ENCODE peak calls at places on chromosomes 5 and 9, in six cellular contexts. R, F, G, H, S and L are unnamed samples.

GRCh38 chr5:92944903-92945629 is 636.0 kb downstream of the NR2F1-AS1 start:
- DNase-seq in R (peak), G (peak), H (no peak), F (no peak), S (no peak), L (no peak)

GRCh38 chr9:131122158-131122557 is 3.2 kb upstream of the NUP214 start:
- DNase-seq in R (no peak), S (no peak), H (no peak), F (no peak), G (no peak), L (no peak)

GRCh38 chr9:72978724-72979123 is 25.9 kb upstream of the ALDH1A1 start:
- DNase-seq in G (peak), S (no peak), H (no peak), F (no peak), R (no peak), L (no peak)

GRCh38 chr5:179223961-179224360 is 121.3 kb downstream of the ADAMTS2 start:
- DNase-seq in S (no peak), F (no peak), H (no peak), R (no peak), G (no peak), L (no peak)

GRCh38 chr9:127651697-127652610 is 39.9 kb downstream of the STXBP1 start:
- DNase-seq in S (no peak), F (no peak), H (no peak), R (no peak), G (no peak), L (no peak)

GRCh38 chr9:137192859-137193258 is 4.4 kb downstream of the SSNA1 start:
- DNase-seq in H (no peak), R (no peak), S (no peak), F (no peak), G (no peak), L (no peak)

GRCh38 chr5:9562101-9562500 is 16.2 kb upstream of the SEMA5A start:
- DNase-seq in R (peak), H (no peak), G (peak), F (no peak), S (no peak), L (no peak)

GRCh38 chr5:58044166-58044565 is 415.7 kb downstream of the PLK2 start:
- DNase-seq in G (no peak), H (no peak), R (no peak), S (no peak), F (no peak), L (no peak)

GRCh38 chr5:59357421-59357977 is 536.0 kb downstream of the PDE4D start:
- DNase-seq in R (no peak), S (no peak), G (peak), H (no peak), F (no peak), L (no peak)

GRCh38 chr9:137784046-137784445 is 93.5 kb upstream of the CACNA1B start:
- DNase-seq in S (no peak), G (no peak), F (no peak), R (no peak), H (no peak), L (no peak)

GRCh38 chr9:28688172-28688571 is 1114.9 kb upstream of the C9orf72 start:
- DNase-seq in R (no peak), H (no peak), G (no peak), S (no peak), F (no peak), L (no peak)

GRCh38 chr9:129628709-129629108 is 2.7 kb downstream of the NTMT1 start:
- DNase-seq in H (no peak), S (no peak), R (no peak), F (no peak), G (no peak), L (no peak)

GRCh38 chr5:111463304-111463703 is 49.0 kb downstream of the STARD4 start:
- DNase-seq in R (no peak), F (no peak), H (no peak), S (no peak), G (no peak), L (no peak)

GRCh38 chr9:78441822-78442431 is 145.0 kb downstream of the PSAT1 start:
- DNase-seq in H (no peak), R (no peak), F (no peak), S (no peak), G (no peak), L (no peak)

GRCh38 chr9:79817469-79818004 is 245.8 kb downstream of the TLE4 start:
- DNase-seq in R (peak), F (no peak), H (no peak), G (peak), S (peak), L (no peak)

GRCh38 chr5:54301215-54301614 is 9.2 kb downstream of the ARL15 start:
- DNase-seq in F (no peak), S (no peak), H (no peak), G (no peak), R (peak), L (no peak)

GRCh38 chr5:138605254-138605972 is 30.2 kb upstream of the HSPA9 start:
- DNase-seq in H (no peak), F (no peak), G (no peak), S (no peak), R (no peak), L (no peak)